ENCODE peak calls at places on chromosomes 1 and 21, in nine cellular contexts. V is HFFc6; J is stimulated activated naive B cell treated with anti-CD40 and anti-IgM and Interleukin-4, amounts not matched to agents 10 μg/mL and 1 μg/mL and 100 μg/mL, for 72 hours; I is lower leg skin; E is effector CD8-positive, alpha-beta T cell; T is progenitor cell of endocrine pancreas; Z is NCI-H1436; C is T-helper 9 cell; Y is non-pigmented ciliary epithelial cell. O is an unnamed sample.

GRCh38 chr1:100606438-100606837 is 68.5 kb downstream of the GPR88 start:
- DNase-seq in V (peak), J (no peak), I (no peak), E (no peak), T (no peak), Z (no peak), C (no peak), Y (no peak), O (peak)

GRCh38 chr1:109252893-109253802 is 3.8 kb downstream of the CELSR2 start:
- DNase-seq in V (no peak), J (no peak), I (no peak), E (no peak), T (no peak), Z (peak), C (no peak), Y (no peak), O (no peak)

GRCh38 chr1:185663332-185663731 is 70.9 kb upstream of the HMCN1 start:
- DNase-seq in V (no peak), J (no peak), I (no peak), E (no peak), T (no peak), Z (no peak), C (no peak), Y (no peak), O (peak)

GRCh38 chr1:53615101-53615500 is 123.9 kb downstream of the GLIS1 start:
- DNase-seq in V (no peak), J (no peak), I (peak), E (no peak), T (no peak), Z (no peak), C (no peak), Y (no peak), O (no peak)

GRCh38 chr21:32578107-32578691 is 7.1 kb downstream of the TCP10L start:
- DNase-seq in V (no peak), J (no peak), I (peak), E (no peak), T (no peak), Z (no peak), C (no peak), Y (no peak), O (no peak)

GRCh38 chr1:216194721-216195120 is 228.5 kb downstream of the USH2A start:
- DNase-seq in V (no peak), J (no peak), I (no peak), E (no peak), T (no peak), Z (no peak), C (no peak), Y (no peak), O (no peak)

GRCh38 chr1:91844862-91845528 is 41.0 kb downstream of the TGFBR3 start:
- DNase-seq in V (peak), J (no peak), I (no peak), E (no peak), T (no peak), Z (no peak), C (no peak), Y (peak), O (peak)

GRCh38 chr1:22315315-22316078 is 136.2 kb upstream of the ZBTB40 start:
- DNase-seq in V (no peak), J (no peak), I (peak), E (no peak), T (no peak), Z (no peak), C (no peak), Y (no peak), O (no peak)

GRCh38 chr1:21906173-21907078 is 30.7 kb downstream of the HSPG2 start:
- DNase-seq in V (no peak), J (no peak), I (peak), E (no peak), T (no peak), Z (no peak), C (no peak), Y (no peak), O (peak)

GRCh38 chr1:78483903-78484302 is 6.9 kb upstream of the PTGFR start:
- DNase-seq in V (peak), J (no peak), I (peak), E (no peak), T (no peak), Z (no peak), C (no peak), Y (no peak), O (peak)

GRCh38 chr1:204684206-204684536 is 1.4 kb downstream of the LRRN2 start:
- DNase-seq in V (no peak), J (no peak), I (no peak), E (no peak), T (no peak), Z (no peak), C (no peak), Y (no peak), O (no peak)

GRCh38 chr1:7008331-7008730 is 223.1 kb downstream of the CAMTA1 start:
- DNase-seq in V (no peak), J (no peak), I (peak), E (no peak), T (no peak), Z (no peak), C (no peak), Y (no peak), O (no peak)

GRCh38 chr1:113479713-113480676 is 89.7 kb downstream of the MAGI3 start:
- DNase-seq in V (no peak), J (no peak), I (peak), E (no peak), T (no peak), Z (no peak), C (no peak), Y (no peak), O (no peak)